ENCODE peak calls at places on chromosomes 1 and 21, in five cellular contexts. P is right cardiac atrium, X is cardiac muscle cell, Q is lower lobe of right lung, H is H1. J is an unnamed sample.

GRCh38 chr1:3738943-3739342 is 13.3 kb upstream of the CCDC27 start:
- DNase-seq in P (no peak), X (no peak), Q (no peak), H (no peak), J (no peak)

GRCh38 chr1:172144445-172145060 is 275.9 kb upstream of the C1orf105 start:
- DNase-seq in P (peak; percentile 82), X (peak; percentile 99), Q (peak; percentile 45), H (no peak), J (no peak)

GRCh38 chr21:46424062-46424591 is 34.6 kb upstream of the DIP2A start:
- DNase-seq in P (no peak), X (no peak), Q (peak; percentile 45), H (no peak), J (no peak)

GRCh38 chr1:160117709-160118183 is 2.2 kb downstream of the ATP1A2 start:
- DNase-seq in P (no peak), X (peak; percentile 64), Q (no peak), H (no peak), J (no peak)

GRCh38 chr1:179813626-179814351 is 63.8 kb downstream of the TOR1AIP2 start:
- DNase-seq in P (no peak), X (no peak), Q (no peak), H (no peak), J (no peak)

GRCh38 chr21:32645261-32646182 is 33.3 kb upstream of the CFAP298 start:
- DNase-seq in P (no peak), X (no peak), Q (no peak), H (peak; percentile 2), J (no peak)

GRCh38 chr1:89802841-89803240 is 18.0 kb upstream of the LRRC8D start:
- DNase-seq in P (no peak), X (no peak), Q (no peak), H (no peak), J (no peak)

GRCh38 chr1:211420389-211420788 is 71.6 kb downstream of the RD3 start:
- DNase-seq in P (no peak), X (peak; percentile 13), Q (no peak), H (no peak), J (no peak)

GRCh38 chr1:117036018-117036421 is 24.1 kb upstream of the TTF2 start:
- DNase-seq in P (no peak), X (no peak), Q (no peak), H (peak; percentile 5), J (no peak)

GRCh38 chr1:207459008-207459407 is 4.9 kb downstream of the CR2 start:
- DNase-seq in P (no peak), X (no peak), Q (no peak), H (no peak), J (no peak)

GRCh38 chr1:86741947-86742572 is 37.7 kb downstream of the SH3GLB1 start:
- DNase-seq in P (no peak), X (peak; percentile 63), Q (no peak), H (no peak), J (no peak)

GRCh38 chr1:47424336-47424982 is 8.4 kb downstream of the FOXE3 start:
- DNase-seq in P (peak; percentile 16), X (peak; percentile 60), Q (no peak), H (no peak), J (no peak)

GRCh38 chr1:1629430-1630190 is 2.4 kb upstream of the MMP23B start:
- DNase-seq in P (peak; percentile 29), X (no peak), Q (peak; percentile 49), H (no peak), J (no peak)

GRCh38 chr1:170927955-170928850 is 7.1 kb upstream of the MROH9 start:
- DNase-seq in P (no peak), X (peak; percentile 32), Q (no peak), H (no peak), J (no peak)

DNA sequence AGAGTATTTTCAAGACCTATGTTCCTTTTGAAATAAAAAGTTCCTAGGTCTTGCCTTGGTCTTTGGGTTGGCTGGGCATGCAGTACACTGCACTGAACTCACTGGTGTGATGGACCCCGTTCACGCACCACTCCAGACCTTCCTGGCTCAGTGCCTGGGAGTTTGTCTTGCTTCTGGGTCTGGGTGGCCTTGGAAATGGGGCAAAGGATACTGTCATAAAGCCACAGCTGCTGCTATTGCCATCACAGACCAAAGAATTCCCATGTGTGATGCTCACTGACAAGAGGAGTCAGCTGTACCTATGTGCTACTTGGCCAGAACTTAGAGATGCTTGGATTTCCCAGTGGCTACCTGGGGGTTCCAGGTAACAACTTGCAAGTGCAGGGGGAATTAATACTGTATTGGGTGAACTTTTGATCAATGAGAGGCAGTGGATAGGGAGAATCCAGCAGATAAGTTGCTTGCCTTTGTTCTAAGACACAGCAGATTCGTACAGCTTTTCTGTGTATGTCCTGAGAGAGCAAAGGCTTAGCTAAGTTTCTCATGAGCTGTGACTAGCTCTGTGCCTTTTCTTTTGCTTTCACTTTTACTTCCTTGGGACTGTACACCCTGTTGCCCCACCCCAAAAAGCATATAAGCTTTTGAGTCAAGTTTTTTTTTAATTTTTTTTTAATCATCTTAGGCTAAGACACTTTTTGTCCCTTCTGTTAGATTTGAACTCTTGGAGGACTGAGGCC is 115.3 kb downstream of the RUNX1 start:
- DNase-seq in P (no peak), X (no peak), Q (no peak), H (no peak), J (no peak)
- H3K4me1 ChIP-seq in P (peaks cover 1% of the 10 kb centered on the region), X (no peaks in the 10 kb centered on the region), Q (peaks cover 17% of the 10 kb centered on the region), H (no peaks in the 10 kb centered on the region), J (no peaks in the 10 kb centered on the region)

GRCh38 chr1:12478612-12478985 is 139.4 kb downstream of the DHRS3 start:
- DNase-seq in P (no peak), X (no peak), Q (no peak), H (no peak), J (no peak)
- H3K4me1 ChIP-seq in P (peaks cover 44% of the 10 kb centered on the region), X (peaks cover 19% of the 10 kb centered on the region), Q (peaks cover 84% of the 10 kb centered on the region), H (peaks cover 3% of the 10 kb centered on the region), J (peaks cover 2% of the 10 kb centered on the region)

DNA sequence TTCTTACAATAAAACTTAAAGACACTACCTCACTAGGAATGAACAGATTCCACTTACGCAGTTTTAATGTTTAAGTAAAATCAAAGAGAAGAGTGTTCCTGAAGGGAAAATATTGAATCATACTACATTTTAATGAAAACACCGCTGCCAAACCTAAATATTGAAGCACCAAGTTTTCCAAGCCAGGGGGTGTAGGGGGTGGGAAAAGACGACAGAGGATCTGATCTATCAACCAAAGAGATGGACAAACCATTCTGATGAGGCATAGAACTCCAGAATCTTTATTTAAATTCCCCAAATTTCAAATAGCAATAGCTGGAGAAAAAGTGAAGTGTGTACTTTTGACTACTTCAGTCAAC is 1.2 kb downstream of the ELK4 start:
- DNase-seq in P (no peak), X (no peak), Q (no peak), H (no peak), J (no peak)
- H3K4me1 ChIP-seq in P (no peaks in the 10 kb centered on the region), X (peaks cover 14% of the 10 kb centered on the region), Q (peaks cover 33% of the 10 kb centered on the region), H (no peaks in the 10 kb centered on the region), J (no peaks in the 10 kb centered on the region)

DNA sequence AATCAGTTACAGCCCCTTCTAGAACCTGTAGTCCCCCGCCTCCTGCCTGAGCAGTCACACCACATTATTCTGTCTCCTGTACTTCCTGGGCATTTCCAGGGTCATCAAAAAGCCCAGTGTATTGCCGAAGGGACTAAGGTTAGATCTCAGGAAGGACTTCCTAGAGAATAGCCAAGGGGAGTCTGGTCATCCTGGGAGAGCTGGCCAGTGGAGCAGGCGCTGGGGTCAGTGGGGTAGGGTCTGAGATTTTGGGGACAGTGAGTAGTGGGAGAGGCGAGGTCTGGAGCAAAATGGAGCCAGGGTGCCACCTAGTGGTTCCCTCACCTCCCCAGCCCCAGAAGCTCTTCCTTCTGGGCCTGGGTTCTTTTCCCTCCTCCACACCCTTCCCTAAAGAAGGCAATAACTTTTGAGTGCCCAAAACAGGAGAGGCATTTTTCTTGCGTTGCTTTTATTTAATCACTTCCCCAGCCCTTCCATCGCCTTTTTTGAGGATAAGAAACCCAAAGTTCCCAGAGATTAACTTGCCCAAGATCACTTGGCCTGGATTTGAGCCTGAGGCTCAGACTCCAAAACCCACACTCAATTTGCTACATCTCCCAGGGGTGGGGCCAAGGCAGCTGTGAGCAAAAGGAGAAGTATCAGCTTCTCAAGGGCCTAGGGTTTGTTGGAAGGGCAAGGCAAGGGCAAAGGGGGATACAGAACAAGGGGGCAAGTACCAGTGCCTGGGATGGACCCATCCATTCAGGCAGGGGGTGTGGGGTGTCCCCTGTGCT is 7.3 kb upstream of the PMVK start:
- DNase-seq in P (no peak), X (peak; percentile 39), Q (no peak), H (no peak), J (no peak)
- H3K4me1 ChIP-seq in P (peaks cover 6% of the 10 kb centered on the region), X (peaks cover 18% of the 10 kb centered on the region), Q (peaks cover 31% of the 10 kb centered on the region), H (peaks cover 4% of the 10 kb centered on the region), J (peaks cover 6% of the 10 kb centered on the region)